ENCODE peak calls at places on chromosomes 4 and X, in five cellular contexts. One of them, this sample, is unnamed.

GRCh38 chr4:82900016-82900334 is 560 bp upstream of the THAP9 start:
- DNase-seq in adrenal gland: no peak
- DNase-seq in fibroblast of villous mesenchyme: peak; percentile 65
- DNase-seq in heart left ventricle: no peak
- DNase-seq in activated CD8-positive, alpha-beta memory T cell treated with anti-CD3 and anti-CD28 coated beads, Interleukin-2, amount 50 U/mL, for 48 hours: no peak
- DNase-seq in this sample: no peak

GRCh38 chr4:154024097-154024496 is 235.2 kb upstream of the SFRP2 start:
- DNase-seq in activated CD8-positive, alpha-beta memory T cell treated with anti-CD3 and anti-CD28 coated beads, Interleukin-2, amount 50 U/mL, for 48 hours: no peak
- DNase-seq in adrenal gland: no peak
- DNase-seq in heart left ventricle: no peak
- DNase-seq in fibroblast of villous mesenchyme: no peak
- DNase-seq in this sample: peak; percentile 22

GRCh38 chrX:144791298-144791697 is 456.0 kb upstream of the SPANXN1 start:
- DNase-seq in heart left ventricle: no peak
- DNase-seq in fibroblast of villous mesenchyme: no peak
- DNase-seq in activated CD8-positive, alpha-beta memory T cell treated with anti-CD3 and anti-CD28 coated beads, Interleukin-2, amount 50 U/mL, for 48 hours: no peak
- DNase-seq in adrenal gland: no peak
- DNase-seq in this sample: no peak

GRCh38 chr4:94827481-94828110 is 69.8 kb downstream of the BMPR1B start:
- DNase-seq in fibroblast of villous mesenchyme: peak; percentile 41
- DNase-seq in adrenal gland: no peak
- DNase-seq in activated CD8-positive, alpha-beta memory T cell treated with anti-CD3 and anti-CD28 coated beads, Interleukin-2, amount 50 U/mL, for 48 hours: no peak
- DNase-seq in heart left ventricle: no peak
- DNase-seq in this sample: peak; percentile 86

GRCh38 chr4:188396037-188396436 is 256.8 kb downstream of the TRIML1 start:
- DNase-seq in heart left ventricle: no peak
- DNase-seq in activated CD8-positive, alpha-beta memory T cell treated with anti-CD3 and anti-CD28 coated beads, Interleukin-2, amount 50 U/mL, for 48 hours: no peak
- DNase-seq in fibroblast of villous mesenchyme: no peak
- DNase-seq in adrenal gland: no peak
- DNase-seq in this sample: no peak

GRCh38 chr4:67912051-67912450 is 28.2 kb upstream of the TMPRSS11D start:
- DNase-seq in heart left ventricle: no peak
- DNase-seq in fibroblast of villous mesenchyme: no peak
- DNase-seq in adrenal gland: no peak
- DNase-seq in activated CD8-positive, alpha-beta memory T cell treated with anti-CD3 and anti-CD28 coated beads, Interleukin-2, amount 50 U/mL, for 48 hours: no peak
- DNase-seq in this sample: no peak

GRCh38 chr4:40995850-40996249 is 218.5 kb downstream of the APBB2 start:
- DNase-seq in fibroblast of villous mesenchyme: peak; percentile 85
- DNase-seq in activated CD8-positive, alpha-beta memory T cell treated with anti-CD3 and anti-CD28 coated beads, Interleukin-2, amount 50 U/mL, for 48 hours: no peak
- DNase-seq in heart left ventricle: no peak
- DNase-seq in adrenal gland: no peak
- DNase-seq in this sample: peak; percentile 63

GRCh38 chrX:103941201-103941975 is 21.0 kb upstream of the TMSB15B start:
- DNase-seq in adrenal gland: no peak
- DNase-seq in activated CD8-positive, alpha-beta memory T cell treated with anti-CD3 and anti-CD28 coated beads, Interleukin-2, amount 50 U/mL, for 48 hours: no peak
- DNase-seq in heart left ventricle: no peak
- DNase-seq in fibroblast of villous mesenchyme: peak; percentile 40
- DNase-seq in this sample: peak; percentile 67

GRCh38 chrX:5829469-5829868 is 399.2 kb downstream of the NLGN4X start:
- DNase-seq in activated CD8-positive, alpha-beta memory T cell treated with anti-CD3 and anti-CD28 coated beads, Interleukin-2, amount 50 U/mL, for 48 hours: no peak
- DNase-seq in adrenal gland: no peak
- DNase-seq in fibroblast of villous mesenchyme: no peak
- DNase-seq in heart left ventricle: no peak
- DNase-seq in this sample: no peak

GRCh38 chr4:152886201-152886600 is 49.9 kb upstream of the FHDC1 start:
- DNase-seq in heart left ventricle: no peak
- DNase-seq in adrenal gland: no peak
- DNase-seq in activated CD8-positive, alpha-beta memory T cell treated with anti-CD3 and anti-CD28 coated beads, Interleukin-2, amount 50 U/mL, for 48 hours: no peak
- DNase-seq in fibroblast of villous mesenchyme: no peak
- DNase-seq in this sample: no peak

GRCh38 chr4:1851575-1852415 is 4.2 kb downstream of the LETM1 start:
- DNase-seq in heart left ventricle: no peak
- DNase-seq in activated CD8-positive, alpha-beta memory T cell treated with anti-CD3 and anti-CD28 coated beads, Interleukin-2, amount 50 U/mL, for 48 hours: no peak
- DNase-seq in fibroblast of villous mesenchyme: no peak
- DNase-seq in adrenal gland: peak; percentile 61
- DNase-seq in this sample: peak; percentile 23

GRCh38 chr4:3427134-3427476 is 14.7 kb upstream of the HGFAC start:
- DNase-seq in fibroblast of villous mesenchyme: no peak
- DNase-seq in adrenal gland: no peak
- DNase-seq in heart left ventricle: no peak
- DNase-seq in activated CD8-positive, alpha-beta memory T cell treated with anti-CD3 and anti-CD28 coated beads, Interleukin-2, amount 50 U/mL, for 48 hours: no peak
- DNase-seq in this sample: no peak

This sample was measured in cardiac fibroblast.